ENCODE peak calls at places on chromosomes 7 and 10, in four cellular contexts. One of them, this sample, is unnamed.

GRCh38 chr7:158587425-158588084 is at the start of gene PTPRN2:
- DNase-seq in activated effector memory CD4-positive, alpha-beta T cell treated with Interleukin-2 at 50 U/mL for 16 hours: peak; percentile 33
- DNase-seq in Calu3: peak; percentile 76
- DNase-seq in GM19239: peak; percentile 89
- DNase-seq in this sample: peak; percentile 41

GRCh38 chr7:153433223-153433622 is 619.0 kb upstream of the DPP6 start:
- DNase-seq in Calu3: no peak
- DNase-seq in GM19239: no peak
- DNase-seq in activated effector memory CD4-positive, alpha-beta T cell treated with Interleukin-2 at 50 U/mL for 16 hours: no peak
- DNase-seq in this sample: no peak

GRCh38 chr10:8245131-8246117 is 190.9 kb downstream of the GATA3 start:
- DNase-seq in activated effector memory CD4-positive, alpha-beta T cell treated with Interleukin-2 at 50 U/mL for 16 hours: no peak
- DNase-seq in Calu3: no peak
- DNase-seq in GM19239: no peak
- DNase-seq in this sample: no peak

GRCh38 chr10:121500591-121501341 is 97.5 kb downstream of the FGFR2 start:
- DNase-seq in Calu3: no peak
- DNase-seq in activated effector memory CD4-positive, alpha-beta T cell treated with Interleukin-2 at 50 U/mL for 16 hours: no peak
- DNase-seq in GM19239: no peak
- DNase-seq in this sample: no peak

GRCh38 chr10:21602313-21602712 is 68.3 kb downstream of the MLLT10 start:
- DNase-seq in activated effector memory CD4-positive, alpha-beta T cell treated with Interleukin-2 at 50 U/mL for 16 hours: no peak
- DNase-seq in Calu3: no peak
- DNase-seq in GM19239: no peak
- DNase-seq in this sample: no peak

GRCh38 chr7:28990200-28990960 is 32.2 kb upstream of the TRIL start:
- DNase-seq in activated effector memory CD4-positive, alpha-beta T cell treated with Interleukin-2 at 50 U/mL for 16 hours: no peak
- DNase-seq in Calu3: no peak
- DNase-seq in GM19239: no peak
- DNase-seq in this sample: no peak

GRCh38 chr10:43194266-43194665 is 56.0 kb downstream of the CSGALNACT2 start:
- DNase-seq in Calu3: no peak
- DNase-seq in activated effector memory CD4-positive, alpha-beta T cell treated with Interleukin-2 at 50 U/mL for 16 hours: no peak
- DNase-seq in GM19239: no peak
- DNase-seq in this sample: no peak

GRCh38 chr10:110841767-110842267 is 29.9 kb upstream of the PDCD4 start:
- DNase-seq in Calu3: no peak
- DNase-seq in activated effector memory CD4-positive, alpha-beta T cell treated with Interleukin-2 at 50 U/mL for 16 hours: no peak
- DNase-seq in GM19239: peak; percentile 72
- DNase-seq in this sample: no peak

GRCh38 chr7:68070992-68071391 is 1074.4 kb downstream of the TYW1 start:
- DNase-seq in GM19239: no peak
- DNase-seq in activated effector memory CD4-positive, alpha-beta T cell treated with Interleukin-2 at 50 U/mL for 16 hours: no peak
- DNase-seq in Calu3: no peak
- DNase-seq in this sample: no peak

GRCh38 chr10:126571203-126571602 is 99.3 kb downstream of the C10orf90 start:
- DNase-seq in Calu3: no peak
- DNase-seq in activated effector memory CD4-positive, alpha-beta T cell treated with Interleukin-2 at 50 U/mL for 16 hours: no peak
- DNase-seq in GM19239: no peak
- DNase-seq in this sample: peak; percentile 28

GRCh38 chr7:11858668-11859302 is 26.8 kb upstream of the THSD7A start:
- DNase-seq in activated effector memory CD4-positive, alpha-beta T cell treated with Interleukin-2 at 50 U/mL for 16 hours: no peak
- DNase-seq in Calu3: no peak
- DNase-seq in GM19239: no peak
- DNase-seq in this sample: peak; percentile 39

GRCh38 chr10:23516530-23516929 is 77.7 kb downstream of the OTUD1 start:
- DNase-seq in GM19239: no peak
- DNase-seq in Calu3: peak; percentile 12
- DNase-seq in activated effector memory CD4-positive, alpha-beta T cell treated with Interleukin-2 at 50 U/mL for 16 hours: no peak
- DNase-seq in this sample: peak; percentile 46

GRCh38 chr7:41809487-41810257 is 106.8 kb upstream of the INHBA start:
- DNase-seq in GM19239: no peak
- DNase-seq in Calu3: no peak
- DNase-seq in activated effector memory CD4-positive, alpha-beta T cell treated with Interleukin-2 at 50 U/mL for 16 hours: no peak
- DNase-seq in this sample: no peak

GRCh38 chr7:157432957-157433576 is 96.3 kb downstream of the DNAJB6 start:
- DNase-seq in Calu3: peak; percentile 33
- DNase-seq in GM19239: peak; percentile 55
- DNase-seq in activated effector memory CD4-positive, alpha-beta T cell treated with Interleukin-2 at 50 U/mL for 16 hours: peak; percentile 47
- DNase-seq in this sample: peak; percentile 66

GRCh38 chr10:80260295-80261243 is 28.9 kb downstream of the MAT1A start:
- DNase-seq in GM19239: peak; percentile 20
- DNase-seq in Calu3: peak; percentile 67
- DNase-seq in activated effector memory CD4-positive, alpha-beta T cell treated with Interleukin-2 at 50 U/mL for 16 hours: no peak
- DNase-seq in this sample: no peak

GRCh38 chr7:885893-886625 is 9.7 kb downstream of the GET4 start:
- DNase-seq in GM19239: no peak
- DNase-seq in activated effector memory CD4-positive, alpha-beta T cell treated with Interleukin-2 at 50 U/mL for 16 hours: no peak
- DNase-seq in Calu3: no peak
- DNase-seq in this sample: no peak

GRCh38 chr10:81873231-81873931 is 1.6 kb upstream of the NRG3 start:
- DNase-seq in GM19239: no peak
- DNase-seq in Calu3: no peak
- DNase-seq in activated effector memory CD4-positive, alpha-beta T cell treated with Interleukin-2 at 50 U/mL for 16 hours: no peak
- DNase-seq in this sample: no peak